ENCODE peak calls at places on chromosomes 7 and 10, in five cellular contexts. One of them, this sample, is unnamed.

GRCh38 chr10:24536653-24537052 is 187.0 kb downstream of the ARHGAP21 start:
- DNase-seq in foreskin melanocyte: no peak
- DNase-seq in NCI-H1048: no peak
- DNase-seq in left kidney: no peak
- DNase-seq in stimulated activated CD8-positive, alpha-beta memory T cell treated with anti-CD3 and anti-CD28 coated beads, Interleukin-15, amount 100 ng/mL, for 24 hours: no peak
- DNase-seq in this sample: no peak

GRCh38 chr10:1151071-1152033 is 95.2 kb downstream of the WDR37 start:
- DNase-seq in foreskin melanocyte: no peak
- DNase-seq in NCI-H1048: no peak
- DNase-seq in left kidney: no peak
- DNase-seq in stimulated activated CD8-positive, alpha-beta memory T cell treated with anti-CD3 and anti-CD28 coated beads, Interleukin-15, amount 100 ng/mL, for 24 hours: no peak
- DNase-seq in this sample: no peak

GRCh38 chr7:21869785-21870402 is 75.8 kb downstream of the CDCA7L start:
- DNase-seq in foreskin melanocyte: no peak
- DNase-seq in NCI-H1048: no peak
- DNase-seq in left kidney: peak
- DNase-seq in stimulated activated CD8-positive, alpha-beta memory T cell treated with anti-CD3 and anti-CD28 coated beads, Interleukin-15, amount 100 ng/mL, for 24 hours: no peak
- DNase-seq in this sample: peak

GRCh38 chr7:77940647-77941046 is 142.1 kb downstream of the PHTF2 start:
- DNase-seq in foreskin melanocyte: peak
- DNase-seq in NCI-H1048: no peak
- DNase-seq in left kidney: peak
- DNase-seq in stimulated activated CD8-positive, alpha-beta memory T cell treated with anti-CD3 and anti-CD28 coated beads, Interleukin-15, amount 100 ng/mL, for 24 hours: no peak
- DNase-seq in this sample: peak

GRCh38 chr7:51129527-51130472 is 186.8 kb downstream of the COBL start:
- DNase-seq in foreskin melanocyte: no peak
- DNase-seq in NCI-H1048: no peak
- DNase-seq in left kidney: peak
- DNase-seq in stimulated activated CD8-positive, alpha-beta memory T cell treated with anti-CD3 and anti-CD28 coated beads, Interleukin-15, amount 100 ng/mL, for 24 hours: no peak
- DNase-seq in this sample: no peak

GRCh38 chr10:49667991-49668390 is 11.5 kb upstream of the C10orf53 start:
- DNase-seq in foreskin melanocyte: no peak
- DNase-seq in NCI-H1048: no peak
- DNase-seq in left kidney: no peak
- DNase-seq in stimulated activated CD8-positive, alpha-beta memory T cell treated with anti-CD3 and anti-CD28 coated beads, Interleukin-15, amount 100 ng/mL, for 24 hours: no peak
- DNase-seq in this sample: no peak

GRCh38 chr7:110835209-110835608 is 255.7 kb upstream of the LRRN3 start:
- DNase-seq in foreskin melanocyte: no peak
- DNase-seq in NCI-H1048: no peak
- DNase-seq in left kidney: no peak
- DNase-seq in stimulated activated CD8-positive, alpha-beta memory T cell treated with anti-CD3 and anti-CD28 coated beads, Interleukin-15, amount 100 ng/mL, for 24 hours: no peak
- DNase-seq in this sample: no peak

GRCh38 chr10:47283101-47283630 is 16.8 kb upstream of the GDF10 start:
- DNase-seq in foreskin melanocyte: no peak
- DNase-seq in NCI-H1048: no peak
- DNase-seq in left kidney: no peak
- DNase-seq in stimulated activated CD8-positive, alpha-beta memory T cell treated with anti-CD3 and anti-CD28 coated beads, Interleukin-15, amount 100 ng/mL, for 24 hours: no peak
- DNase-seq in this sample: no peak

GRCh38 chr10:93471110-93471651 is 11.0 kb downstream of the MYOF start:
- DNase-seq in foreskin melanocyte: peak
- DNase-seq in NCI-H1048: no peak
- DNase-seq in left kidney: no peak
- DNase-seq in stimulated activated CD8-positive, alpha-beta memory T cell treated with anti-CD3 and anti-CD28 coated beads, Interleukin-15, amount 100 ng/mL, for 24 hours: no peak
- DNase-seq in this sample: no peak

GRCh38 chr7:2796358-2797352 is 47.5 kb downstream of the GNA12 start:
- DNase-seq in foreskin melanocyte: no peak
- DNase-seq in NCI-H1048: no peak
- DNase-seq in left kidney: no peak
- DNase-seq in stimulated activated CD8-positive, alpha-beta memory T cell treated with anti-CD3 and anti-CD28 coated beads, Interleukin-15, amount 100 ng/mL, for 24 hours: no peak
- DNase-seq in this sample: no peak

GRCh38 chr10:24898501-24898900 is 53.9 kb downstream of the PRTFDC1 start:
- DNase-seq in foreskin melanocyte: no peak
- DNase-seq in NCI-H1048: no peak
- DNase-seq in left kidney: no peak
- DNase-seq in stimulated activated CD8-positive, alpha-beta memory T cell treated with anti-CD3 and anti-CD28 coated beads, Interleukin-15, amount 100 ng/mL, for 24 hours: no peak
- DNase-seq in this sample: no peak

GRCh38 chr7:129436335-129436923 is 2.2 kb downstream of the STRIP2 start:
- DNase-seq in foreskin melanocyte: no peak
- DNase-seq in NCI-H1048: no peak
- DNase-seq in left kidney: no peak
- DNase-seq in stimulated activated CD8-positive, alpha-beta memory T cell treated with anti-CD3 and anti-CD28 coated beads, Interleukin-15, amount 100 ng/mL, for 24 hours: no peak
- DNase-seq in this sample: no peak

GRCh38 chr7:150476819-150477631 is 26.6 kb downstream of the GIMAP8 start:
- DNase-seq in foreskin melanocyte: no peak
- DNase-seq in NCI-H1048: no peak
- DNase-seq in left kidney: no peak
- DNase-seq in stimulated activated CD8-positive, alpha-beta memory T cell treated with anti-CD3 and anti-CD28 coated beads, Interleukin-15, amount 100 ng/mL, for 24 hours: no peak
- DNase-seq in this sample: no peak

GRCh38 chr10:127694580-127695193 is 42.3 kb upstream of the FOXI2 start:
- DNase-seq in foreskin melanocyte: peak
- DNase-seq in NCI-H1048: peak
- DNase-seq in left kidney: peak
- DNase-seq in stimulated activated CD8-positive, alpha-beta memory T cell treated with anti-CD3 and anti-CD28 coated beads, Interleukin-15, amount 100 ng/mL, for 24 hours: no peak
- DNase-seq in this sample: peak

GRCh38 chr7:46397591-46397990 is 476.5 kb upstream of the IGFBP3 start:
- DNase-seq in foreskin melanocyte: no peak
- DNase-seq in NCI-H1048: no peak
- DNase-seq in left kidney: no peak
- DNase-seq in stimulated activated CD8-positive, alpha-beta memory T cell treated with anti-CD3 and anti-CD28 coated beads, Interleukin-15, amount 100 ng/mL, for 24 hours: no peak
- DNase-seq in this sample: no peak

GRCh38 chr10:129468187-129468586 is 1.1 kb downstream of the MGMT start:
- DNase-seq in foreskin melanocyte: no peak
- DNase-seq in NCI-H1048: no peak
- DNase-seq in left kidney: no peak
- DNase-seq in stimulated activated CD8-positive, alpha-beta memory T cell treated with anti-CD3 and anti-CD28 coated beads, Interleukin-15, amount 100 ng/mL, for 24 hours: no peak
- DNase-seq in this sample: no peak

GRCh38 chr7:44796034-44796503 is 412 bp upstream of the PPIA start:
- DNase-seq in foreskin melanocyte: peak
- DNase-seq in NCI-H1048: peak
- DNase-seq in left kidney: peak
- DNase-seq in stimulated activated CD8-positive, alpha-beta memory T cell treated with anti-CD3 and anti-CD28 coated beads, Interleukin-15, amount 100 ng/mL, for 24 hours: no peak
- DNase-seq in this sample: peak

GRCh38 chr10:13056461-13057077 is 43.4 kb upstream of the OPTN start:
- DNase-seq in foreskin melanocyte: peak
- DNase-seq in NCI-H1048: no peak
- DNase-seq in left kidney: peak
- DNase-seq in stimulated activated CD8-positive, alpha-beta memory T cell treated with anti-CD3 and anti-CD28 coated beads, Interleukin-15, amount 100 ng/mL, for 24 hours: no peak
- DNase-seq in this sample: peak

GRCh38 chr7:23594879-23595604 is 2.1 kb upstream of the CCDC126 start:
- DNase-seq in foreskin melanocyte: no peak
- DNase-seq in NCI-H1048: no peak
- DNase-seq in left kidney: no peak
- DNase-seq in stimulated activated CD8-positive, alpha-beta memory T cell treated with anti-CD3 and anti-CD28 coated beads, Interleukin-15, amount 100 ng/mL, for 24 hours: no peak
- DNase-seq in this sample: no peak

GRCh38 chr7:142391191-142391992 is 133.5 kb upstream of the PRSS58 start:
- DNase-seq in foreskin melanocyte: no peak
- DNase-seq in NCI-H1048: no peak
- DNase-seq in left kidney: peak
- DNase-seq in stimulated activated CD8-positive, alpha-beta memory T cell treated with anti-CD3 and anti-CD28 coated beads, Interleukin-15, amount 100 ng/mL, for 24 hours: no peak
- DNase-seq in this sample: peak

GRCh38 chr10:101897633-101898032 is 54.0 kb upstream of the KCNIP2 start:
- DNase-seq in foreskin melanocyte: no peak
- DNase-seq in NCI-H1048: no peak
- DNase-seq in left kidney: no peak
- DNase-seq in stimulated activated CD8-positive, alpha-beta memory T cell treated with anti-CD3 and anti-CD28 coated beads, Interleukin-15, amount 100 ng/mL, for 24 hours: no peak
- DNase-seq in this sample: no peak

GRCh38 chr7:31734456-31734855 is 47.4 kb downstream of the PPP1R17 start:
- DNase-seq in foreskin melanocyte: peak
- DNase-seq in NCI-H1048: no peak
- DNase-seq in left kidney: no peak
- DNase-seq in stimulated activated CD8-positive, alpha-beta memory T cell treated with anti-CD3 and anti-CD28 coated beads, Interleukin-15, amount 100 ng/mL, for 24 hours: no peak
- DNase-seq in this sample: no peak

GRCh38 chr10:13400196-13400965 is 52.3 kb upstream of the SEPHS1 start:
- DNase-seq in foreskin melanocyte: no peak
- DNase-seq in NCI-H1048: no peak
- DNase-seq in left kidney: no peak
- DNase-seq in stimulated activated CD8-positive, alpha-beta memory T cell treated with anti-CD3 and anti-CD28 coated beads, Interleukin-15, amount 100 ng/mL, for 24 hours: no peak
- DNase-seq in this sample: no peak

GRCh38 chr7:43462836-43463235 is 120.1 kb upstream of the STK17A start:
- DNase-seq in foreskin melanocyte: no peak
- DNase-seq in NCI-H1048: no peak
- DNase-seq in left kidney: no peak
- DNase-seq in stimulated activated CD8-positive, alpha-beta memory T cell treated with anti-CD3 and anti-CD28 coated beads, Interleukin-15, amount 100 ng/mL, for 24 hours: no peak
- DNase-seq in this sample: no peak

GRCh38 chr7:120259382-120259781 is 13.6 kb upstream of the KCND2 start:
- DNase-seq in foreskin melanocyte: no peak
- DNase-seq in NCI-H1048: no peak
- DNase-seq in left kidney: no peak
- DNase-seq in stimulated activated CD8-positive, alpha-beta memory T cell treated with anti-CD3 and anti-CD28 coated beads, Interleukin-15, amount 100 ng/mL, for 24 hours: no peak
- DNase-seq in this sample: peak

GRCh38 chr10:58064714-58065528 is 202.8 kb downstream of the IPMK start:
- DNase-seq in foreskin melanocyte: peak
- DNase-seq in NCI-H1048: no peak
- DNase-seq in left kidney: peak
- DNase-seq in stimulated activated CD8-positive, alpha-beta memory T cell treated with anti-CD3 and anti-CD28 coated beads, Interleukin-15, amount 100 ng/mL, for 24 hours: no peak
- DNase-seq in this sample: peak

GRCh38 chr10:17649836-17650235 is 5.9 kb downstream of the STAM start:
- DNase-seq in foreskin melanocyte: peak
- DNase-seq in NCI-H1048: no peak
- DNase-seq in left kidney: no peak
- DNase-seq in stimulated activated CD8-positive, alpha-beta memory T cell treated with anti-CD3 and anti-CD28 coated beads, Interleukin-15, amount 100 ng/mL, for 24 hours: no peak
- DNase-seq in this sample: no peak

GRCh38 chr7:35467456-35467978 is 213.6 kb upstream of the TBX20 start:
- DNase-seq in foreskin melanocyte: no peak
- DNase-seq in NCI-H1048: no peak
- DNase-seq in left kidney: no peak
- DNase-seq in stimulated activated CD8-positive, alpha-beta memory T cell treated with anti-CD3 and anti-CD28 coated beads, Interleukin-15, amount 100 ng/mL, for 24 hours: no peak
- DNase-seq in this sample: no peak

GRCh38 chr10:103273026-103273425 is 3.9 kb upstream of the INA start:
- DNase-seq in foreskin melanocyte: peak
- DNase-seq in NCI-H1048: no peak
- DNase-seq in left kidney: no peak
- DNase-seq in stimulated activated CD8-positive, alpha-beta memory T cell treated with anti-CD3 and anti-CD28 coated beads, Interleukin-15, amount 100 ng/mL, for 24 hours: no peak
- DNase-seq in this sample: no peak

GRCh38 chr7:108402865-108403264 is 53.4 kb downstream of the NRCAM start:
- DNase-seq in foreskin melanocyte: no peak
- DNase-seq in NCI-H1048: no peak
- DNase-seq in left kidney: no peak
- DNase-seq in stimulated activated CD8-positive, alpha-beta memory T cell treated with anti-CD3 and anti-CD28 coated beads, Interleukin-15, amount 100 ng/mL, for 24 hours: no peak
- DNase-seq in this sample: no peak

GRCh38 chr10:110901954-110902819 is 16.8 kb downstream of the BBIP1 start:
- DNase-seq in foreskin melanocyte: no peak
- DNase-seq in NCI-H1048: no peak
- DNase-seq in left kidney: no peak
- DNase-seq in stimulated activated CD8-positive, alpha-beta memory T cell treated with anti-CD3 and anti-CD28 coated beads, Interleukin-15, amount 100 ng/mL, for 24 hours: no peak
- DNase-seq in this sample: no peak